ENCODE peak calls at places on chromosomes 3 and 15, in six cellular contexts. T is H1, O is WTC11, M is A549, E is HepG2, W is endothelial cell of umbilical vein. U is an unnamed sample.

GRCh38 chr3:122560680-122561079 is 3.4 kb downstream of the PARP9 start:
- DNase-seq in E (peak), W (peak), M (peak), T (no peak), O (no peak), U (peak)

GRCh38 chr15:90219421-90220141 is 14.2 kb downstream of the CIB1 start:
- DNase-seq in W (peak), O (peak), T (peak), M (no peak), E (no peak), U (peak)

GRCh38 chr15:67853454-67853853 is 13.6 kb upstream of the RNU6-1 start:
- DNase-seq in O (no peak), W (no peak), T (no peak), E (no peak), M (no peak), U (no peak)

GRCh38 chr3:151318946-151319345 is 2.3 kb upstream of the GPR87 start:
- DNase-seq in T (no peak), W (no peak), E (no peak), M (no peak), O (no peak), U (no peak)

GRCh38 chr3:129305592-129306091 is 27.0 kb downstream of the HMCES start:
- DNase-seq in O (peak), M (no peak), W (peak), T (peak), E (no peak), U (peak)

GRCh38 chr3:29080967-29081366 is 199.9 kb upstream of the RBMS3 start:
- DNase-seq in M (no peak), E (no peak), T (no peak), O (no peak), W (no peak), U (no peak)

GRCh38 chr15:28094732-28095521 is 4.2 kb downstream of the OCA2 start:
- DNase-seq in T (peak), W (no peak), E (no peak), O (peak), M (no peak), U (no peak)

GRCh38 chr15:42137461-42138261 is 18.8 kb downstream of the PLA2G4F start:
- DNase-seq in M (peak), W (peak), T (peak), O (no peak), E (peak), U (no peak)

GRCh38 chr3:159872374-159873109 is 116.1 kb upstream of the IL12A start:
- DNase-seq in E (no peak), T (no peak), W (peak), M (peak), O (no peak), U (no peak)

GRCh38 chr3:49358884-49359225 is 702 bp upstream of the GPX1 start:
- DNase-seq in M (no peak), E (peak), O (no peak), W (peak), T (no peak), U (no peak)

GRCh38 chr15:99176757-99177156 is 71.9 kb downstream of the SYNM start:
- DNase-seq in W (no peak), T (no peak), E (no peak), O (no peak), M (no peak), U (no peak)

GRCh38 chr3:32421991-32422859 is 30.6 kb downstream of the CMTM7 start:
- DNase-seq in O (no peak), T (no peak), M (peak), E (no peak), W (peak), U (no peak)

GRCh38 chr15:80615361-80615736 is 79.8 kb upstream of the ABHD17C start:
- DNase-seq in M (no peak), W (no peak), E (no peak), T (no peak), O (no peak), U (no peak)

GRCh38 chr3:10983219-10983916 is 9.2 kb upstream of the SLC6A1 start:
- DNase-seq in W (peak), O (peak), M (peak), E (peak), T (peak), U (peak)

GRCh38 chr3:61876797-61877196 is 315.4 kb downstream of the PTPRG start:
- DNase-seq in O (no peak), T (no peak), E (no peak), M (no peak), W (no peak), U (no peak)

GRCh38 chr3:161038725-161039124 is 66.4 kb downstream of the B3GALNT1 start:
- DNase-seq in O (no peak), E (no peak), M (no peak), T (no peak), W (peak), U (no peak)

GRCh38 chr3:4021162-4021561 is 221.9 kb downstream of the LRRN1 start:
- DNase-seq in W (no peak), M (no peak), T (no peak), E (no peak), O (peak), U (peak)

GRCh38 chr3:39819517-39820298 is 10.3 kb downstream of the MYRIP start:
- DNase-seq in W (no peak), T (no peak), M (no peak), O (no peak), E (no peak), U (no peak)

GRCh38 chr15:25676070-25676469 is 187.1 kb downstream of the ATP10A start:
- DNase-seq in M (no peak), W (no peak), O (no peak), T (no peak), E (no peak), U (no peak)

GRCh38 chr15:58650102-58650501 is 99.4 kb downstream of the ADAM10 start:
- DNase-seq in O (no peak), T (no peak), E (no peak), M (no peak), W (no peak), U (no peak)

GRCh38 chr3:94716326-94717018 is 653.6 kb downstream of the NSUN3 start:
- DNase-seq in M (peak), E (peak), O (peak), T (no peak), W (no peak), U (no peak)

GRCh38 chr3:189966843-189967242 is 153.9 kb downstream of the P3H2 start:
- DNase-seq in W (no peak), M (no peak), E (no peak), T (no peak), O (no peak), U (no peak)

GRCh38 chr3:189961525-189962161 is 159.1 kb downstream of the P3H2 start:
- DNase-seq in E (peak), T (peak), M (peak), O (peak), W (peak), U (peak)

GRCh38 chr3:189964623-189965022 is 156.1 kb downstream of the P3H2 start:
- DNase-seq in W (no peak), O (no peak), E (no peak), M (no peak), T (no peak), U (no peak)

GRCh38 chr3:189962466-189962865 is 158.2 kb downstream of the P3H2 start:
- DNase-seq in W (no peak), T (no peak), M (no peak), E (no peak), O (no peak), U (no peak)

GRCh38 chr3:189967254-189967865 is 153.3 kb downstream of the P3H2 start:
- DNase-seq in O (no peak), T (no peak), M (peak), E (peak), W (peak), U (peak)
- TF ChIP-seq JUN in O (no peak), T (no peak), M (no peak), E (no peak), W (no peak), U (no peak)

DNA sequence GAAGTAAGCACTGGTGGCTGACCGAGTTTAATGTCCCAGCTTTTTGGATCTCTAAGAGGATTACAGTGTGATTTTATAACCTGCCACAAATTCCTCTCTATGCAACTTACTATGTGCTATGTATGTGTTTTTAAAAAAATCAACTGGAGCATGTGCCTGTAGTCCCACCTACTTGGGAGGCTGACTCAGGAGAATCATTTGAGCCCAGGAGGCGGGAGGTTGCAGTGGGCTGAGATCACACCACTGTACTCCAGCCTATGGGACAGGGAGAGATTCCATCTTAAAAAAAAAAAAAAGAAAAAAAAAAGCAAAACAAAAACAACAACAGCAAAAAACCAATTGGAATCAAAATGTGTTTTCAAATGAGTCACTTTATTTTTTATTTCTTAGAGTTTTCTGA is 29.6 kb downstream of the DUT start:
- DNase-seq in E (no peak), W (no peak), O (no peak), M (peak), T (no peak), U (no peak)
- TF ChIP-seq JUN in E (no peak), W (no peak), O (no peak), M (no peak), T (no peak), U (no peak)

GRCh38 chr3:57227930-57228733 is 603 bp downstream of the APPL1 start:
- DNase-seq in T (peak), O (peak), E (no peak), M (peak), W (peak), U (peak)

GRCh38 chr3:57226156-57226555 is 1.4 kb upstream of the APPL1 start:
- DNase-seq in O (no peak), M (no peak), E (no peak), T (no peak), W (no peak), U (no peak)

GRCh38 chr3:57230006-57230405 is 2.5 kb downstream of the APPL1 start:
- DNase-seq in T (no peak), M (no peak), O (no peak), E (no peak), W (no peak), U (no peak)

GRCh38 chr3:57227204-57227929 is at the start of gene APPL1:
- DNase-seq in T (peak), M (peak), E (peak), W (peak), O (peak), U (peak)

GRCh38 chr3:57228734-57229505 is 1.4 kb downstream of the APPL1 start:
- DNase-seq in E (no peak), W (peak), M (peak), O (no peak), T (no peak), U (peak)
- TF ChIP-seq JUN in E (no peak), W (no peak), M (no peak), O (no peak), T (no peak), U (peak)

DNA sequence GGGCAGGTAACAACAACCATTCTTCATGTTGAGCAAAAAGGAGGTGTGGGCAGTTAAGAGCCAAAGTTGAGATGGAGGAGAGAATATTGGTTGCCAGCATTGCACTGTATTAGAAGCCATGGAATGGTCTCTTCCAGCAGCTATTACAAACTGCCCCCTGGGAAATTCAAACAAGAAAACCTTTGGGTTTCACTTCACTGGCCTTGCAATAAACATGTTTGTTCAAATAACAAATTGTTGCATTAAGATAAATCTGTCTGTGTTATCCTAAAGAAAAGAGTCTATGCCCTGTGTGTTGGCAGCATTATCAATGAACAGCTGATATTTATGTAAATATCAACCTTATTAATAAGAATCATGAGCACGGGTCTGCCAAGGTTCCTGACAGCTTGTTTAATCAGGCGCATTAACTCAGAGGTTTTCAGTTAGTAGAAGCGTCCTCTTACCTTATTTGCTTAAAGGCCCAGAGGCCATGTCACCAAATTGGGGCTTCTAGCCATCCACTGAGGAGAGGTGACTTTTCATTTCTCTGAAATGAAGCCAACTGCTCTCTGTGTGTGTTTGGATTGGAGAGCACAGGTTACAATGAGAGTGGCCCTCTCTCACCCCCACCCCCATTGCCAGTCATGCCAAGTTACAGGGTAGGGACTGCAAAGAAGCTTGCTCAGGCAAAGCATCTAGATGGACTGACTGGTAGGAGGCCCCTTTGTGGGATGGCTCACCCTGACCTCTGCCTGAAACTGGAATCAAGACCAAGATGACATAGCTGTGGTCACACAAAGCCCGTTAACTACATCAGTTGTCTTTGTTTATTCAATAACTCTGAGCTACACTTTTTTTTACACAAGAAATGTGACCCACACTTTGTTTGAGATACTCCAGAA is 10.5 kb downstream of the FILIP1L start:
- DNase-seq in W (no peak), M (no peak), E (peak), O (no peak), T (no peak), U (no peak)
- TF ChIP-seq JUN in W (no peak), M (no peak), E (no peak), O (no peak), T (no peak), U (no peak)

DNA sequence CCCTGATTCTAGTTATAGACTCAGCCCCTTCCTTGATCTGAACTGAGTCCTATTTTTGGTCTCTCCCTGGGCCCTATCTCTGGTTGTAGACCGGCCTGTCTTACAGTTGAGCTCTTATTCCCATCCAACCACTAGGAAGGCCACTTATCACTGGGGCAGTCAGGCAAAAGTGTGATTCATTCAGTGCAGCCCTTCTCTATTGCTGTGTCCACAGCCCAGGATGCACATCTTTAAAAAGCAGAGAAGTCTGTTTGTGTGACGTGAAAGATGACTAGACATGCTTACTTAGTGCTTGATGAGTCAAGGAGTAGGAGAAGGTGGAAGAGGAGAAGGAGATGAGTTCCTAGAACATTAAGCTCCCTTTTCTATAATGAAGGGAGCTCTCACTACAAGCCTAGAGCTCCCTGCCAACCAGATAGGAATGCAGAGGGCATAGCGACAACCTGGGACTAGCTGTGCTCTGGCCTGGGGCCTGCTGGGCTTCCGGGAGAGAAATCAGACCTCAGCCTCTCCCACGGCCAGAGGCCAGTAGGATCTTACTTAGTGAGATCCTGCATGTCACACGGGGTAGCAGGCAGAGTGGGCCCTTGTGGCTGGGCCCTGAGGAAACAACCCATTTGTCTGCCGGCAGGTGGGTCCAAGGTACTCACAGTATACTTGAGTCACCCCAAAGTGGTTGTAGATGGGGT is 25.7 kb downstream of the INSYN1 start:
- DNase-seq in W (no peak), T (no peak), E (no peak), O (no peak), M (peak), U (no peak)
- TF ChIP-seq JUN in W (no peak), T (no peak), E (no peak), O (no peak), M (no peak), U (no peak)